ENCODE peak calls at places on chromosome 14, in five cellular contexts. E is endothelial cell, K is B cell, O is body of pancreas, I is neural crest cell. U is an unnamed sample.

GRCh38 chr14:63375772-63376171 is 57.0 kb upstream of the GPHB5 start:
- DNase-seq in E (no peak), K (no peak), O (no peak), I (no peak), U (no peak)

GRCh38 chr14:94396628-94397210 is 8.3 kb upstream of the SERPINA1 start:
- DNase-seq in E (no peak), K (no peak), O (no peak), I (no peak), U (no peak)

GRCh38 chr14:37253905-37254304 is 56.2 kb downstream of the MIPOL1 start:
- DNase-seq in E (no peak), K (no peak), O (peak; percentile 6), I (no peak), U (no peak)

GRCh38 chr14:77031680-77032482 is 3.4 kb upstream of the IRF2BPL start:
- DNase-seq in E (no peak), K (no peak), O (peak; percentile 54), I (no peak), U (no peak)

GRCh38 chr14:64671591-64671990 is 32.6 kb upstream of the PLEKHG3 start:
- DNase-seq in E (no peak), K (peak; percentile 29), O (peak; percentile 52), I (no peak), U (no peak)

GRCh38 chr14:32650030-32650429 is 288.6 kb upstream of the NPAS3 start:
- DNase-seq in E (no peak), K (no peak), O (no peak), I (no peak), U (no peak)

GRCh38 chr14:54344445-54344844 is 52.4 kb upstream of the CDKN3 start:
- DNase-seq in E (no peak), K (no peak), O (no peak), I (no peak), U (peak; percentile 40)

GRCh38 chr14:35286707-35287106 is 5.5 kb upstream of the PSMA6 start:
- DNase-seq in E (no peak), K (no peak), O (no peak), I (no peak), U (no peak)

GRCh38 chr14:42172304-42172703 is 565.6 kb downstream of the LRFN5 start:
- DNase-seq in E (no peak), K (no peak), O (no peak), I (no peak), U (no peak)

GRCh38 chr14:102774391-102775153 is 2.7 kb upstream of the TRAF3 start:
- DNase-seq in E (peak; percentile 48), K (peak; percentile 73), O (peak; percentile 68), I (peak; percentile 53), U (peak; percentile 40)

GRCh38 chr14:64990939-64991338 is 4.2 kb downstream of the FNTB start:
- DNase-seq in E (no peak), K (no peak), O (no peak), I (no peak), U (no peak)

GRCh38 chr14:24438198-24439095 is 4.1 kb downstream of the SDR39U1 start:
- DNase-seq in E (no peak), K (no peak), O (no peak), I (no peak), U (no peak)

GRCh38 chr14:105861985-105862465 is 335.6 kb downstream of the TMEM121 start:
- DNase-seq in E (no peak), K (peak; percentile 80), O (no peak), I (no peak), U (no peak)

GRCh38 chr14:97311411-97311810 is 514.2 kb downstream of the VRK1 start:
- DNase-seq in E (no peak), K (no peak), O (no peak), I (no peak), U (no peak)

GRCh38 chr14:65840786-65841185 is 428.3 kb downstream of the FUT8 start:
- DNase-seq in E (no peak), K (no peak), O (no peak), I (no peak), U (no peak)

GRCh38 chr14:95549656-95550585 is 15.1 kb downstream of the GLRX5 start:
- DNase-seq in E (no peak), K (no peak), O (no peak), I (no peak), U (no peak)

GRCh38 chr14:23356036-23356435 is 3.3 kb upstream of the SLC22A17 start:
- DNase-seq in E (no peak), K (no peak), O (no peak), I (no peak), U (no peak)

GRCh38 chr14:47040490-47040889 is 388.9 kb upstream of the RPL10L start:
- DNase-seq in E (peak; percentile 16), K (no peak), O (no peak), I (no peak), U (peak; percentile 8)

GRCh38 chr14:73712540-73713141 is 1.5 kb downstream of the PNMA1 start:
- DNase-seq in E (no peak), K (peak; percentile 35), O (no peak), I (no peak), U (no peak)

GRCh38 chr14:77099425-77100167 is 1.5 kb downstream of the CIPC start:
- DNase-seq in E (no peak), K (no peak), O (peak; percentile 70), I (no peak), U (no peak)

GRCh38 chr14:35878272-35879140 is 52.4 kb downstream of the BRMS1L start:
- DNase-seq in E (no peak), K (no peak), O (peak; percentile 33), I (no peak), U (no peak)

GRCh38 chr14:68921666-68922065 is 57.4 kb downstream of the ACTN1 start:
- DNase-seq in E (no peak), K (no peak), O (no peak), I (no peak), U (peak; percentile 31)
- TF ChIP-seq CTCF in E (no peak), K (no peak), O (no peak), I (no peak), U (no peak)

GRCh38 chr14:68203871-68204270 is 384.3 kb downstream of the RAD51B start:
- DNase-seq in E (no peak), K (no peak), O (no peak), I (no peak), U (no peak)

GRCh38 chr14:68195126-68195525 is 375.5 kb downstream of the RAD51B start:
- DNase-seq in E (no peak), K (no peak), O (no peak), I (no peak), U (no peak)

GRCh38 chr14:68198713-68199464 is 379.3 kb downstream of the RAD51B start:
- DNase-seq in E (no peak), K (no peak), O (no peak), I (no peak), U (no peak)

GRCh38 chr14:68193970-68194634 is 374.5 kb downstream of the RAD51B start:
- DNase-seq in E (no peak), K (no peak), O (peak; percentile 31), I (no peak), U (no peak)

DNA sequence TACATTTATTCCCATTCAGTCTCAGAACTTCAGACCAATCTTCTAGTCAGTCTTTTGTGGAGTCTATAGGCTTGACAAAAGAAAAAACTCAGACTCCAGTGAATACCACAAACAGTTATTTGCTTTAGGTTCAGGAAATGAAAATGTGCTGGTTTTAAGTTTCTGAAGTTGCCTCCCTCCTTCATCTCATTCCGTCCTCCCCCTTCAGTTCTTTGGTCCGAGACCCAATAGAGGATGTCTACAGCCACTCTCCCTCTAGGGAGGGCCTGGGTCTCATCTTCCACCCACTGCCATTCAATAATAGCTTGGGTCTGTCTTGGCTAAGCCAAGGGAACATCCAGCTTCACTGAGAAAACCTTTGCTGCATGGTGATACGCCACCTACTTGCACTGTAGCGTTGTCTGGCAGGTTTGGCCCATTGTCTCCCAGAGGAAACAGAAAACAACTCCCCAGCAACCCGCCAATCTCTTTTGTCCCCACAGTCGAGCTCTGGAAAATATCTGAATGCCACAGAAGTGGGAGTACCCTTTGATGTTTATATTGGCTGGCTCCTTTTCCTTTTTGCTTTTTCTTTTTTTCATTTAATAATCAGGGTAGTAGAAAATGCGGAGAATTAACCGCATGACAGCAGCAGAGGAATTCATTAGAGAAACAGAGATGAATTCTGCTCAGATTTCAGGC is 380.0 kb downstream of the RAD51B start:
- DNase-seq in E (peak; percentile 8), K (no peak), O (peak; percentile 22), I (peak; percentile 9), U (peak; percentile 16)
- TF ChIP-seq CTCF in E (no peak), K (no peak), O (no peak), I (no peak), U (no peak)

GRCh38 chr14:51954657-51955056 is 34.7 kb upstream of the RTRAF start:
- DNase-seq in E (no peak), K (no peak), O (no peak), I (no peak), U (no peak)
- TF ChIP-seq CTCF in E (no peak), K (peak; percentile 9), O (no peak), I (no peak), U (no peak)

GRCh38 chr14:22112004-22112403 is 438.4 kb upstream of the OR4E1 start:
- DNase-seq in E (peak; percentile 59), K (no peak), O (no peak), I (peak; percentile 51), U (peak; percentile 65)
- TF ChIP-seq CTCF in E (peak; percentile 85), K (peak; percentile 50), O (no peak), I (peak; percentile 66), U (peak; percentile 54)